ENCODE peak calls at places on chromosomes 16 and 17, in eight cellular contexts. Z is NT2/D1, U is HCT116, I is ascending aorta, A is body of pancreas, M is cardiac muscle cell, L is Panc1, D is ovary. N is an unnamed sample. For H3K4me1 and H3K36me3, the result is how much of the 10 kb centered on the place peaks cover.

GRCh38 chr17:42240201-42240600 is 36.0 kb downstream of the STAT5B start:
- DNase-seq in I (no peak), A (no peak), L (no peak), D (no peak), U (no peak), M (no peak), Z (no peak), N (no peak)

GRCh38 chr16:74936902-74937560 is 47.9 kb downstream of the WDR59 start:
- DNase-seq in L (no peak), I (no peak), Z (no peak), M (no peak), D (no peak), U (no peak), A (no peak), N (no peak)

GRCh38 chr17:80997471-80998387 is 6.1 kb downstream of the CHMP6 start:
- DNase-seq in Z (no peak), U (no peak), D (no peak), L (no peak), I (no peak), M (no peak), A (no peak), N (no peak)

GRCh38 chr16:62665269-62665668 is 629.0 kb upstream of the CDH8 start:
- DNase-seq in A (no peak), U (no peak), I (no peak), L (no peak), M (no peak), Z (peak), D (no peak), N (no peak)

GRCh38 chr17:79923974-79924638 is 84.9 kb upstream of the CBX4 start:
- DNase-seq in M (peak), A (peak), U (peak), D (no peak), I (no peak), L (no peak), Z (peak), N (no peak)

GRCh38 chr17:50396261-50397110 is 837 bp downstream of the LRRC59 start:
- DNase-seq in M (peak), D (peak), A (peak), I (no peak), Z (no peak), L (no peak), U (no peak), N (peak)

GRCh38 chr17:55348749-55349354 is 72.8 kb downstream of the MMD start:
- DNase-seq in Z (no peak), M (peak), U (peak), L (peak), D (peak), A (peak), I (no peak), N (peak)

GRCh38 chr16:50273888-50274770 is 7.8 kb downstream of the ADCY7 start:
- DNase-seq in A (no peak), U (no peak), M (no peak), D (peak), Z (no peak), L (no peak), I (no peak), N (no peak)

GRCh38 chr16:84672276-84673202 is 24.2 kb downstream of the KLHL36 start:
- DNase-seq in D (peak), M (peak), U (peak), I (no peak), L (peak), Z (peak), A (peak), N (peak)

GRCh38 chr17:40348562-40349476 is 15.7 kb downstream of the GJD3 start:
- DNase-seq in U (no peak), D (no peak), Z (no peak), A (peak), I (no peak), M (no peak), L (no peak), N (no peak)

GRCh38 chr17:18362509-18363020 is 785 bp downstream of the SHMT1 start:
- DNase-seq in D (peak), A (peak), U (no peak), I (no peak), M (peak), L (no peak), Z (no peak), N (peak)

GRCh38 chr16:4411684-4412083 is 4.7 kb downstream of the CORO7 start:
- DNase-seq in I (no peak), M (no peak), U (no peak), A (no peak), L (no peak), D (peak), Z (no peak), N (no peak)

GRCh38 chr17:31404028-31404949 is 12.8 kb downstream of the RAB11FIP4 start:
- DNase-seq in L (no peak), M (no peak), Z (no peak), D (no peak), I (no peak), A (no peak), U (no peak), N (no peak)

DNA sequence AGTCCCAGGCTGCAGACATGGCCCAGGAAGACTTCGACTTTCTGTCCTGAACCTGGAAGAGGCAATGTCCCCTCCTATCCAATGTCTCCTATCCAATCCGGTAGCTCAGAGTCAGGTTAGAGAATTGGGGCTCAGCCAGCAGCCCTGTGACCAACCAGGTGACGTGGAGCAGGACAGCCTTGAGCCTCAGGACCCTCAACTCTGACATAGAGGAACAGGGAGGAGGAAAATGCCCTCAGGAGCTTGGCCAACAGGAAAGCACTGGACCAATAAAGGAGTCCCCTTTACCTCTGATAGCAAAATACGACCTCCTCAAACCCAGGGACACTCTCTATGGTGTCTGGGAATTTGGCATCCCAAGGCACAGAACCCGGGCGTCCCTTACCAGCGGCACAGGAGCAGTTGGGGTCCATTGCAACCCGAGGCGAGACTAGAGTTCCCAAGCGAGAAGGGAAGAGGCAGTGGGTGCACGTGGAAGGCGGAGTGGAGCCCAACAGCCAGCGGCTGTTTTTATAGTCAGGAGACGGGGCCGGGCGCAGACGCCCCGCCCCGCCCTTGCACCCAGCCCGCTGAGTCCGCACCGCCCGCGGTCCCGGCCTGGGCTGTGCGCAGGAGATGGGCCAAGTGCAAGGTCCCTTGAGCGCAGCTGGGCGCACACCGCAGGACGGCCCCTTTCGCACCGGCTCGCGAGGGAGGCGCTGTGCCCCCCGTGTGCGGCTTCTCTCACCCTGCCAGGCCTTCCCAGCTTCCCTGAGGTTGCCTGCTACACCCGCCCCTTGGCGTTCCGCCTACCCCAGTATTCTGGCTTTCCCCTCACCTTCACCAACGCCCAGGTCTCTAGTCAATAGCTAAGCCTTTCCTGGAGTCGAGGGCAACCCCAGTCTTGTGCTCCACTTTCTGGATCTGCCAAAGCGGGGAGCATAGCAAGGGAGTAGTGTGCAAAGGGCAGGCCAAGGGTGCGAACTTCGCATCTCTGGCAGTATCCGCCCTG is at the start of gene MT1G:
- DNase-seq in M (peak), I (no peak), D (no peak), L (no peak), U (no peak), Z (no peak), A (peak), N (peak)
- H3K4me3 ChIP-seq in M (no peak), I (peak), D (no peak), L (no peak), U (no peak), Z (no peak), A (no peak), N (no peak)

DNA sequence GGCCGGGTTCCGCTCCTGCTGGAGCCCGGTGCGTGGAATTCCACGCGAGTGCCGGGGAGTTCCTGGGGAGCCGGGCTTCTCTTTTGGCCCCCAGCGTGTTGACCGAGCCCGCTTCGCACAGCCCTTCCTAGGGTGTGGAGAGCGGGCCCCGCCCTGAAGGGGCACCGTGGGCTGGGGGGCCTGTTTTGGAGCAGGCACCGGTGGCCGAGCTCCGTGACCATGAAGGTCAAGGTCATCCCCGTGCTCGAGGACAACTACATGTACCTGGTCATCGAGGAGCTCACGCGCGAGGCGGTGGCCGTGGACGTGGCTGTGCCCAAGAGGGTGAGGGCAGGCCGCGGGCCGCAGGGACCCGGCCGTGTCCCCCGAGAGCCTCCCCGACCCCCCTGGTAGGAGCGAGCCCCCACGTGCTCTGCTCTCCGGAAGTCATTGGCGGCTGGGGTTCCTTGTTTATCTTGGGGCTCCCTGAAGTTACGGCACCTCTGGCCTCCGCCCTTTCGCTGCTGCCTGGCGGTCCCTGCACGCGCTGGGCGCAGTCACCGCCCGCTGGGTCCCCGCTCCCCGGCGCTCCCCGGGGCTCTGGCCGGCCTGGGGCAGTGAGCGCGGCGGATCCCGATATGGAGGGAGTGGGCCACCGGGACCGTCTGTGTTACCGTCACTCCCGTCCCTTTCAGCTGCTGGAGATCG is 528 bp downstream of the HAGHL start:
- DNase-seq in A (no peak), I (no peak), L (no peak), U (no peak), D (no peak), Z (no peak), M (peak), N (no peak)
- H3K4me1 ChIP-seq in A (under half), I (under half), L (under half), U (under half), D (under half), Z (under half), M (under half), N (under half)

GRCh38 chr17:17167356-17167755 is 38.8 kb downstream of the PLD6 start:
- DNase-seq in U (no peak), L (no peak), A (no peak), M (no peak), D (no peak), I (no peak), Z (no peak), N (no peak)
- H3K36me3 ChIP-seq in U (under half), L (under half), A (under half), M (under half), D (under half), I (half or more), Z (half or more), N (under half)

DNA sequence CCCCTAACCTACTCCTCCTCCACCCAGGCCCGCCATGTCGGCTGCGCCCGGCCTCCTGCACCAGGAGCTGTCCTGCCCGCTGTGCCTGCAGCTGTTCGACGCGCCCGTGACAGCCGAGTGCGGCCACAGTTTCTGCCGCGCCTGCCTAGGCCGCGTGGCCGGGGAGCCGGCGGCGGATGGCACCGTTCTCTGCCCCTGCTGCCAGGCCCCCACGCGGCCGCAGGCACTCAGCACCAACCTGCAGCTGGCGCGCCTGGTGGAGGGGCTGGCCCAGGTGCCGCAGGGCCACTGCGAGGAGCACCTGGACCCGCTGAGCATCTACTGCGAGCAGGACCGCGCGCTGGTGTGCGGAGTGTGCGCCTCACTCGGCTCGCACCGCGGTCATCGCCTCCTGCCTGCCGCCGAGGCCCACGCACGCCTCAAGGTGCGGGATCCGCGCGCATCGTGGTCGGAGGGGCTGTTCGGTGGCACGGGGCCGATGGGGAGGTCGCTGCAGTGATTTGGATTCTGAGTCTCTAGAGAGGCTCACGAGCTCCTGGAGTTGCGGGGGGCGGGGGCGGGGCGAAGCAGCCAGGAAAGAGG is 877 bp downstream of the TRIM72 start:
- DNase-seq in Z (no peak), D (no peak), M (no peak), A (no peak), U (no peak), I (no peak), L (no peak), N (no peak)
- H3K4me3 ChIP-seq in Z (peak), D (peak), M (peak), A (no peak), U (peak), I (peak), L (no peak), N (peak)

GRCh38 chr16:67901734-67902133 is 8.7 kb downstream of the PSKH1 start:
- DNase-seq in U (no peak), L (no peak), D (no peak), M (no peak), A (no peak), I (no peak), Z (no peak), N (no peak)

GRCh38 chr16:67900156-67900555 is 7.1 kb downstream of the PSKH1 start:
- DNase-seq in D (no peak), A (no peak), Z (no peak), L (no peak), M (peak), U (no peak), I (no peak), N (no peak)

GRCh38 chr16:67892899-67893790 is at the start of gene PSKH1:
- DNase-seq in L (peak), A (peak), U (peak), I (peak), D (peak), Z (peak), M (peak), N (peak)

GRCh38 chr16:67893791-67894399 is 841 bp downstream of the PSKH1 start:
- DNase-seq in A (no peak), L (no peak), D (no peak), Z (no peak), M (no peak), I (no peak), U (no peak), N (no peak)

GRCh38 chr16:67897231-67897630 is 4.2 kb downstream of the PSKH1 start:
- DNase-seq in U (no peak), A (no peak), M (no peak), D (no peak), L (no peak), Z (no peak), I (peak), N (no peak)
- H3K4me1 ChIP-seq in U (under half), A (under half), M (under half), D (under half), L (under half), Z (under half), I (under half), N (under half)

DNA sequence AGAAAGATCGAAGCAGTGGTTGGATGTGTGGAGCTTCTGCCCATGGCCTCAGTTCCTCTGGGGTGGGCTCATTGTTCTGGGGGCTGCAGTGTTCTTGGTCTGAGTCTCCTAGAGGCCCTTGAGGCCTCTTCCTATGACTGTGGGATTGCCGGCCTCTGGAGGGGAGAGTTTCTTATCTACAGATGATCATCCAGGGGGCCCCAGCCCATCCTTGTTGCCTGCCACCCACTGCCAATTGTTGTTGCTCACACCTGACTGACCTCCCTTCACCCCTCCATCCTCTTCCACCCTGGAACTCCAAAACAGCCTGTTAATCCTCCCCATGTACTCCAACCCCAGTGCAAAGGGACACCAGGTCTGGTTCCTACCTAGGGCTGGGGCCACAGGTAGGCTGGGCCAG is 5.9 kb downstream of the B3GNT9 start:
- DNase-seq in I (no peak), A (no peak), L (no peak), Z (no peak), M (no peak), D (no peak), U (no peak), N (no peak)
- H3K36me3 ChIP-seq in I (half or more), A (under half), L (under half), Z (half or more), M (under half), D (under half), U (half or more), N (half or more)

N was measured in lung.